ENCODE peak calls at places on chromosome 16, in seven cellular contexts. L is transverse colon, H is neural progenitor cell, W is hepatocyte, U is heart right ventricle, C is AG04450, O is coronary artery. B is an unnamed sample.

GRCh38 chr16:50695017-50696000 is 1.9 kb downstream of the NOD2 start:
- DNase-seq in O (no peak), L (no peak), C (no peak), U (no peak), H (no peak), W (no peak), B (no peak)

GRCh38 chr16:86306046-86306644 is 204.2 kb upstream of the FOXF1 start:
- DNase-seq in C (peak), U (no peak), O (no peak), L (no peak), H (no peak), W (no peak), B (no peak)

GRCh38 chr16:79299154-79299799 is 301.3 kb downstream of the MAF start:
- DNase-seq in C (no peak), W (no peak), L (no peak), H (peak), O (no peak), U (no peak), B (no peak)

GRCh38 chr16:88370365-88370764 is 12.4 kb upstream of the ZNF469 start:
- DNase-seq in U (no peak), H (no peak), C (no peak), W (no peak), O (no peak), L (no peak), B (no peak)

GRCh38 chr16:67389911-67390815 is 3.1 kb downstream of the TPPP3 start:
- DNase-seq in U (peak), C (no peak), O (peak), H (no peak), W (no peak), L (no peak), B (no peak)

GRCh38 chr16:1614226-1615102 is 2.3 kb downstream of the CRAMP1 start:
- DNase-seq in H (peak), U (peak), L (peak), C (no peak), W (peak), O (no peak), B (no peak)

GRCh38 chr16:85819711-85820110 is 20.2 kb downstream of the COX4I1 start:
- DNase-seq in H (no peak), C (no peak), L (no peak), O (no peak), U (no peak), W (peak), B (no peak)

GRCh38 chr16:51886456-51886855 is 660.5 kb downstream of the TOX3 start:
- DNase-seq in W (no peak), H (no peak), L (no peak), O (no peak), U (no peak), C (no peak), B (no peak)

GRCh38 chr16:69410285-69410990 is 14.0 kb upstream of the CYB5B start:
- DNase-seq in O (no peak), H (no peak), C (no peak), W (no peak), L (no peak), U (no peak), B (peak)

GRCh38 chr16:46757339-46758050 is 9.4 kb upstream of the MYLK3 start:
- DNase-seq in U (peak), L (no peak), O (no peak), W (peak), C (no peak), H (peak), B (no peak)

GRCh38 chr16:55830658-55831294 is 2.1 kb downstream of the CES1 start:
- DNase-seq in O (peak), H (no peak), U (no peak), C (no peak), W (no peak), L (no peak), B (no peak)

GRCh38 chr16:6753553-6753952 is 579.1 kb upstream of the RBFOX1 start:
- DNase-seq in U (no peak), O (no peak), H (peak), C (no peak), W (no peak), L (no peak), B (no peak)

GRCh38 chr16:17529982-17530760 is 59.4 kb upstream of the XYLT1 start:
- DNase-seq in U (no peak), W (no peak), C (no peak), O (no peak), L (peak), H (no peak), B (no peak)
- H3K4me3 ChIP-seq in U (no peak), W (no peak), C (no peak), O (no peak), L (no peak), H (no peak), B (no peak)

DNA sequence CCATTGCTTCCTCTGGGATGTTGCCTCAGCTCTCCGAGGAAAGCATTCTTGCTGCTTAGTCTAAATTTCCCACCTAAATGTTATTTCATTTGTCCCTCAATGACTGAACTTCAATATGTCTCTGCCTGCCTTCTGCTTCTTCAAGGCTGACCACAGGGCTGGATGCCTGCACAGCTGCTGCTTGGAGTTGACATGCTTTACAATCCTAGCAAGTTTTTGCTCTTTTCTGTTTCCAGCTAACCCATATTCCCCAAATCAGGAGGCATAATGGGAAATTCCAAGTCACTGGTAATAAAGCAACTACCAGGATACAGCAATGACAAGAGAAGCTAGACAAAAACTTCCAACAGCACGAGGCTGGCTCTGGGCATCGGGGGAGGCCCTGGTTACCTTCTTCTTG is 48.9 kb downstream of the GTF3C1 start:
- DNase-seq in U (no peak), C (no peak), L (no peak), W (no peak), H (no peak), O (no peak), B (no peak)
- H3K27ac ChIP-seq in U (no peak), C (no peak), L (no peak), W (no peak), H (no peak), O (no peak), B (no peak)

DNA sequence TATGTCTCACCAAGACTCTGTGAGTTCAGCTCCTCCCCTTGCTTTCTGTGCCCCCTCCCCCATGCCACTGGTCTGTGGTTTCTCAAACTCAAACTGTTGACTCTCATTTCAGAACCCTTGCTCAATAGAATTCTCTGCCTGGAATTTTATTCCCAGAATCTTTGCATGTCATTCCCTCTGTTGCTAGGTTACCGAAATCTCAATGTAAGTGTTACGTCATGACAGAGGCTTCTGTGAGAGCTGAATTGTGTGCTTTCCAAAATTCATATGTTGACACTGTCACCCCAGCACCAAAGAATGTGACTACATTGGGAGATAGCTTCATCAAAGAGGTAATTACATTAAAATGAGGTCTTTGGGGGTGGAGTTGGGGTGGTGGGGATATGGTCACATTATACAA is 1938.8 kb downstream of the TP53TG3F start:
- DNase-seq in O (no peak), C (no peak), W (no peak), U (no peak), H (no peak), L (no peak), B (no peak)
- H3K4me3 ChIP-seq in O (no peak), C (no peak), W (no peak), U (no peak), H (no peak), L (no peak), B (no peak)

GRCh38 chr16:80681436-80681835 is 123.0 kb downstream of the CDYL2 start:
- DNase-seq in C (no peak), H (no peak), L (no peak), U (no peak), O (no peak), W (no peak), B (no peak)

GRCh38 chr16:80680839-80681238 is 123.6 kb downstream of the CDYL2 start:
- DNase-seq in C (no peak), L (no peak), W (no peak), U (no peak), H (no peak), O (no peak), B (no peak)

GRCh38 chr16:80683646-80684045 is 120.8 kb downstream of the CDYL2 start:
- DNase-seq in O (no peak), W (no peak), L (no peak), H (no peak), U (no peak), C (no peak), B (no peak)

GRCh38 chr16:80684136-80684765 is 120.1 kb downstream of the CDYL2 start:
- DNase-seq in H (no peak), W (no peak), U (no peak), C (no peak), L (no peak), O (no peak), B (no peak)

DNA sequence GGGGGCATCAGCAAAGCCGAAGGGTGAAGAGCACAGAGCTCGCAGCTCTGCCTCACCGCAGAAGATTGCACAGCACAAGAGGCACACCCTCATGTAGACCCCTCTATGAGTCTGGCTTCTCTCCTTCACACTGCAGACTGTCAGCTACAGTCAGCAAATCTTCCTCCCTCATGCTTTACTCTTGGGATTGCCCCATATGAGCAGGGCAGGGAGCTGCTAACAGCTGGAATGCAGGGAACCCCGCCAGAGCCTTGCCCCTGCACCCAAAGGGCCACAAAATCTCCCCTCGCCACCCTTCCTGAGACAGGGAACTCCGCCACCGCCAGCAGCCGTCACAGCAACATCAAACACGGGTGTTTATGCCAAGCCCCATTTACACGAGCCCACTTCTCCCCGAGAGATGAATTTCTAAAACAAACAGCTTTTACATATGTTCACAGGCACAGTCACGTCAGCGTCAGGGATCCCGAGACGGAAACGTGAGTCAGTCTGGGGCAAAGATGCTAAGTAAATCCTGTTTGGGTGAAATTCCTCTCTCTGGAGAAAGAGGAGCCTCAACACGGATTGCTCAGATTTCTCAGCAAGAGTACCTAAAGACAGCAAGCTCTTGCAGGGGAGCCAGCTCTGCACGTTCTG is 121.8 kb downstream of the CDYL2 start:
- DNase-seq in L (no peak), C (peak), U (no peak), H (no peak), W (peak), O (no peak), B (peak)
- H3K27ac ChIP-seq in L (no peak), C (peak), U (no peak), H (no peak), W (peak), O (no peak), B (peak)

DNA sequence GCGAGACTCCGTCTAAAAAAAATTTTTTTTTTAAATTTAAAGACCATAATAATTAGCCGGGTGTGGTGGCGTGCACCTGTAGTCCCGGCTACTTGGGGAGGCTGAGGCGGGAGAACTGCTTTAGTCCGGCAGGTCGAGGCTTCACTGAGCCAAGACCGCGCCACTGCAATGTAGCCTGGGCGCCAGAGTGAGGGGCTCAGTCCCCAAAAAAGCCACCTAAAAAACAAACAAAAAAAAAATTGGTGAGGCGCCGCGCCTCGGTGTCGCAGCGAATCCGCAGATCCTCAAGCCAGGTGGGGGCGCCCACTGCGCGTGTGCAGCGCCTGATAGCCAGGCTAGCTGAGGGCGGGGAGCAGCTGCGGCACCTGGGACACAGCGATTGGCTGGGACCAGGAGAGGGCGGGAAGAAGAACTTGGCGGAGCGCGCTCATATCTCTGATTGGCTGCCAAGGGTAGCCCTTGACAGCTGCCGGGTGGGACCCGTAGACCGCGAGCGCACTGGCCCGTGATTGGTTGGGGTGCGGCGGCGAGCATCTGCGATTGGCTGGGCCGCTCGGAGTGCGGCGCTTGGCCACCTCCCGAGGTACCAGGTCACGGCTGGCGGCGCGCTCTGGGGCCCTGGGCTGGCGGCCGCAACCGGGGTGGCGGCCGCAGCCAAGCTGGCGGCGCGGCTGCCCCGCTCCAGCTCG is 9.0 kb upstream of the CLDN9 start:
- DNase-seq in O (peak), C (peak), L (peak), H (peak), W (peak), U (peak), B (peak)
- H3K4me3 ChIP-seq in O (peak), C (no peak), L (no peak), H (no peak), W (no peak), U (peak), B (no peak)

GRCh38 chr16:73846292-73846849 is 450.2 kb upstream of the PSMD7 start:
- DNase-seq in W (no peak), L (no peak), U (no peak), H (peak), O (no peak), C (no peak), B (peak)
- H3K27ac ChIP-seq in W (no peak), L (no peak), U (no peak), H (no peak), O (no peak), C (no peak), B (no peak)

GRCh38 chr16:3004781-3005284 is 7.9 kb upstream of the CLDN9 start:
- DNase-seq in O (no peak), H (peak), C (no peak), U (no peak), L (peak), W (peak), B (no peak)
- H3K4me3 ChIP-seq in O (peak), H (peak), C (no peak), U (peak), L (peak), W (peak), B (no peak)

B was measured in brain microvascular endothelial cell.